ENCODE peak calls at places on chromosomes 12 and 14, in eight cellular contexts. One of them, this sample, is unnamed.

GRCh38 chr12:76946451-76946850 is 67.6 kb upstream of the CSRP2 start:
- DNase-seq in ovary: no peak
- DNase-seq in body of pancreas: no peak
- DNase-seq in fibroblast of lung: no peak
- DNase-seq in left ventricle myocardium inferior: no peak
- DNase-seq in CD8-positive, alpha-beta T cell: no peak
- DNase-seq in tibial nerve: no peak
- DNase-seq in HL-60: no peak
- DNase-seq in this sample: no peak

GRCh38 chr12:108884116-108885012 is 4.5 kb downstream of the DAO start:
- DNase-seq in ovary: no peak
- DNase-seq in body of pancreas: peak
- DNase-seq in fibroblast of lung: peak
- DNase-seq in left ventricle myocardium inferior: peak
- DNase-seq in CD8-positive, alpha-beta T cell: peak
- DNase-seq in tibial nerve: peak
- DNase-seq in HL-60: peak
- DNase-seq in this sample: peak

GRCh38 chr12:57520008-57520726 is at the start of gene DDIT3:
- DNase-seq in ovary: peak
- DNase-seq in body of pancreas: peak
- DNase-seq in fibroblast of lung: peak
- DNase-seq in left ventricle myocardium inferior: peak
- DNase-seq in CD8-positive, alpha-beta T cell: peak
- DNase-seq in tibial nerve: peak
- DNase-seq in HL-60: peak
- DNase-seq in this sample: peak

GRCh38 chr12:78209851-78210493 is 379.3 kb downstream of the NAV3 start:
- DNase-seq in ovary: no peak
- DNase-seq in body of pancreas: no peak
- DNase-seq in fibroblast of lung: peak
- DNase-seq in left ventricle myocardium inferior: peak
- DNase-seq in CD8-positive, alpha-beta T cell: no peak
- DNase-seq in tibial nerve: no peak
- DNase-seq in HL-60: no peak
- DNase-seq in this sample: no peak

GRCh38 chr14:54169254-54169924 is 212.8 kb upstream of the BMP4 start:
- DNase-seq in ovary: no peak
- DNase-seq in body of pancreas: no peak
- DNase-seq in fibroblast of lung: peak
- DNase-seq in left ventricle myocardium inferior: no peak
- DNase-seq in CD8-positive, alpha-beta T cell: no peak
- DNase-seq in tibial nerve: peak
- DNase-seq in HL-60: no peak
- DNase-seq in this sample: no peak

GRCh38 chr12:123076604-123077297 is 74.1 kb downstream of the PITPNM2 start:
- DNase-seq in ovary: no peak
- DNase-seq in body of pancreas: no peak
- DNase-seq in fibroblast of lung: no peak
- DNase-seq in left ventricle myocardium inferior: no peak
- DNase-seq in CD8-positive, alpha-beta T cell: peak
- DNase-seq in tibial nerve: no peak
- DNase-seq in HL-60: no peak
- DNase-seq in this sample: no peak

GRCh38 chr14:78022059-78022458 is 148.1 kb upstream of the NRXN3 start:
- DNase-seq in ovary: no peak
- DNase-seq in body of pancreas: peak
- DNase-seq in fibroblast of lung: peak
- DNase-seq in left ventricle myocardium inferior: peak
- DNase-seq in CD8-positive, alpha-beta T cell: no peak
- DNase-seq in tibial nerve: peak
- DNase-seq in HL-60: peak
- DNase-seq in this sample: peak

GRCh38 chr12:131736807-131737484 is 26.1 kb downstream of the SFSWAP start:
- DNase-seq in ovary: no peak
- DNase-seq in body of pancreas: no peak
- DNase-seq in fibroblast of lung: peak
- DNase-seq in left ventricle myocardium inferior: no peak
- DNase-seq in CD8-positive, alpha-beta T cell: no peak
- DNase-seq in tibial nerve: no peak
- DNase-seq in HL-60: no peak
- DNase-seq in this sample: no peak

GRCh38 chr12:93311827-93312226 is 65.9 kb upstream of the NUDT4 start:
- DNase-seq in ovary: no peak
- DNase-seq in body of pancreas: no peak
- DNase-seq in fibroblast of lung: no peak
- DNase-seq in left ventricle myocardium inferior: no peak
- DNase-seq in CD8-positive, alpha-beta T cell: no peak
- DNase-seq in tibial nerve: no peak
- DNase-seq in HL-60: no peak
- DNase-seq in this sample: no peak

GRCh38 chr12:132030367-132031038 is 80.8 kb downstream of the EP400 start:
- DNase-seq in ovary: peak
- DNase-seq in body of pancreas: no peak
- DNase-seq in fibroblast of lung: peak
- DNase-seq in left ventricle myocardium inferior: peak
- DNase-seq in CD8-positive, alpha-beta T cell: no peak
- DNase-seq in tibial nerve: no peak
- DNase-seq in HL-60: no peak
- DNase-seq in this sample: no peak

GRCh38 chr14:65169351-65169750 is 67.0 kb upstream of the MAX start:
- DNase-seq in ovary: no peak
- DNase-seq in body of pancreas: no peak
- DNase-seq in fibroblast of lung: peak
- DNase-seq in left ventricle myocardium inferior: no peak
- DNase-seq in CD8-positive, alpha-beta T cell: no peak
- DNase-seq in tibial nerve: no peak
- DNase-seq in HL-60: no peak
- DNase-seq in this sample: no peak

GRCh38 chr14:103103461-103104388 is 9.2 kb downstream of the EXOC3L4 start:
- DNase-seq in ovary: peak
- DNase-seq in body of pancreas: peak
- DNase-seq in fibroblast of lung: peak
- DNase-seq in left ventricle myocardium inferior: peak
- DNase-seq in CD8-positive, alpha-beta T cell: no peak
- DNase-seq in tibial nerve: no peak
- DNase-seq in HL-60: no peak
- DNase-seq in this sample: peak

DNA sequence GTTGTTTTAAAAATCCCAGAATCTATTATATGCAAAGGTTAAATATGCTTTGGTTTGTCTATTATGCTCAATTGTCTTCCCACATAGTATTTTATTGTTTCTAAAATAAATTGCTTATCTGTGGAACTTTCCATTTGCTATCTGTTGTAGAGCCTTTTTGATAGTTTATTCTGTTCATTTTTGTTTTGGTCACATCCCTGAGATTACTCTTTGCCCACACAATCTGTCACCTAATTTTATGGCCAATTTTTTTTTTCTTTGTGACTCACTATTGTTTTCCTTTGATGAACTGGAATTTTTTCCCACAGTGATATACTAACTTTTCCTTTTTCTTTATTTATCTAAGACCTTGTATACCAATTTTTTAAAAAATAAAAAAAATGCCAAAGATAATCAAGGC is 61.1 kb downstream of the RASSF9 start:
- DNase-seq in ovary: no peak
- DNase-seq in body of pancreas: no peak
- DNase-seq in fibroblast of lung: no peak
- DNase-seq in left ventricle myocardium inferior: no peak
- DNase-seq in CD8-positive, alpha-beta T cell: no peak
- DNase-seq in tibial nerve: no peak
- DNase-seq in HL-60: no peak
- DNase-seq in this sample: no peak
- TF ChIP-seq CTCF in ovary: no peak
- TF ChIP-seq CTCF in body of pancreas: no peak
- TF ChIP-seq CTCF in fibroblast of lung: no peak
- TF ChIP-seq CTCF in left ventricle myocardium inferior: no peak
- TF ChIP-seq CTCF in CD8-positive, alpha-beta T cell: no peak
- TF ChIP-seq CTCF in tibial nerve: no peak
- TF ChIP-seq CTCF in HL-60: no peak
- TF ChIP-seq CTCF in this sample: no peak

GRCh38 chr12:53953831-53954693 is 641 bp upstream of the HOXC12 start:
- DNase-seq in ovary: no peak
- DNase-seq in body of pancreas: no peak
- DNase-seq in fibroblast of lung: no peak
- DNase-seq in left ventricle myocardium inferior: no peak
- DNase-seq in CD8-positive, alpha-beta T cell: no peak
- DNase-seq in tibial nerve: no peak
- DNase-seq in HL-60: no peak
- DNase-seq in this sample: no peak

GRCh38 chr12:53954694-53955035 is at the start of gene HOXC12:
- DNase-seq in ovary: no peak
- DNase-seq in body of pancreas: no peak
- DNase-seq in fibroblast of lung: no peak
- DNase-seq in left ventricle myocardium inferior: no peak
- DNase-seq in CD8-positive, alpha-beta T cell: no peak
- DNase-seq in tibial nerve: no peak
- DNase-seq in HL-60: no peak
- DNase-seq in this sample: no peak

GRCh38 chr12:53955776-53956250 is 1.1 kb downstream of the HOXC12 start:
- DNase-seq in ovary: no peak
- DNase-seq in body of pancreas: no peak
- DNase-seq in fibroblast of lung: no peak
- DNase-seq in left ventricle myocardium inferior: no peak
- DNase-seq in CD8-positive, alpha-beta T cell: no peak
- DNase-seq in tibial nerve: no peak
- DNase-seq in HL-60: no peak
- DNase-seq in this sample: no peak

GRCh38 chr12:53956251-53956887 is 1.7 kb downstream of the HOXC12 start:
- DNase-seq in ovary: no peak
- DNase-seq in body of pancreas: no peak
- DNase-seq in fibroblast of lung: no peak
- DNase-seq in left ventricle myocardium inferior: no peak
- DNase-seq in CD8-positive, alpha-beta T cell: no peak
- DNase-seq in tibial nerve: no peak
- DNase-seq in HL-60: peak
- DNase-seq in this sample: no peak

GRCh38 chr12:53955036-53955775 is 503 bp downstream of the HOXC12 start:
- DNase-seq in ovary: no peak
- DNase-seq in body of pancreas: no peak
- DNase-seq in fibroblast of lung: no peak
- DNase-seq in left ventricle myocardium inferior: no peak
- DNase-seq in CD8-positive, alpha-beta T cell: no peak
- DNase-seq in tibial nerve: no peak
- DNase-seq in HL-60: no peak
- DNase-seq in this sample: no peak
- H3K4me3 ChIP-seq in ovary: no peak
- H3K4me3 ChIP-seq in body of pancreas: no peak
- H3K4me3 ChIP-seq in fibroblast of lung: no peak
- H3K4me3 ChIP-seq in left ventricle myocardium inferior: no peak
- H3K4me3 ChIP-seq in CD8-positive, alpha-beta T cell: no peak
- H3K4me3 ChIP-seq in tibial nerve: no peak
- H3K4me3 ChIP-seq in HL-60: no peak
- H3K4me3 ChIP-seq in this sample: no peak

GRCh38 chr12:31589896-31590729 is 823 bp downstream of the DENND5B start:
- DNase-seq in ovary: peak
- DNase-seq in body of pancreas: peak
- DNase-seq in fibroblast of lung: peak
- DNase-seq in left ventricle myocardium inferior: peak
- DNase-seq in CD8-positive, alpha-beta T cell: peak
- DNase-seq in tibial nerve: peak
- DNase-seq in HL-60: peak
- DNase-seq in this sample: peak
- TF ChIP-seq CTCF in ovary: no peak
- TF ChIP-seq CTCF in body of pancreas: no peak
- TF ChIP-seq CTCF in fibroblast of lung: no peak
- TF ChIP-seq CTCF in left ventricle myocardium inferior: peak
- TF ChIP-seq CTCF in CD8-positive, alpha-beta T cell: no peak
- TF ChIP-seq CTCF in tibial nerve: no peak
- TF ChIP-seq CTCF in HL-60: no peak
- TF ChIP-seq CTCF in this sample: no peak

GRCh38 chr14:105195051-105195450 is 13.9 kb upstream of the NUDT14 start:
- DNase-seq in ovary: no peak
- DNase-seq in body of pancreas: no peak
- DNase-seq in fibroblast of lung: no peak
- DNase-seq in left ventricle myocardium inferior: no peak
- DNase-seq in CD8-positive, alpha-beta T cell: no peak
- DNase-seq in tibial nerve: no peak
- DNase-seq in HL-60: no peak
- DNase-seq in this sample: no peak

GRCh38 chr14:105195533-105196227 is 14.6 kb upstream of the NUDT14 start:
- DNase-seq in ovary: no peak
- DNase-seq in body of pancreas: no peak
- DNase-seq in fibroblast of lung: no peak
- DNase-seq in left ventricle myocardium inferior: no peak
- DNase-seq in CD8-positive, alpha-beta T cell: peak
- DNase-seq in tibial nerve: no peak
- DNase-seq in HL-60: no peak
- DNase-seq in this sample: no peak

GRCh38 chr14:105197274-105197673 is 16.2 kb upstream of the NUDT14 start:
- DNase-seq in ovary: no peak
- DNase-seq in body of pancreas: no peak
- DNase-seq in fibroblast of lung: peak
- DNase-seq in left ventricle myocardium inferior: peak
- DNase-seq in CD8-positive, alpha-beta T cell: no peak
- DNase-seq in tibial nerve: peak
- DNase-seq in HL-60: no peak
- DNase-seq in this sample: no peak

GRCh38 chr14:105198588-105198987 is 17.5 kb upstream of the NUDT14 start:
- DNase-seq in ovary: no peak
- DNase-seq in body of pancreas: no peak
- DNase-seq in fibroblast of lung: no peak
- DNase-seq in left ventricle myocardium inferior: no peak
- DNase-seq in CD8-positive, alpha-beta T cell: no peak
- DNase-seq in tibial nerve: no peak
- DNase-seq in HL-60: no peak
- DNase-seq in this sample: no peak

DNA sequence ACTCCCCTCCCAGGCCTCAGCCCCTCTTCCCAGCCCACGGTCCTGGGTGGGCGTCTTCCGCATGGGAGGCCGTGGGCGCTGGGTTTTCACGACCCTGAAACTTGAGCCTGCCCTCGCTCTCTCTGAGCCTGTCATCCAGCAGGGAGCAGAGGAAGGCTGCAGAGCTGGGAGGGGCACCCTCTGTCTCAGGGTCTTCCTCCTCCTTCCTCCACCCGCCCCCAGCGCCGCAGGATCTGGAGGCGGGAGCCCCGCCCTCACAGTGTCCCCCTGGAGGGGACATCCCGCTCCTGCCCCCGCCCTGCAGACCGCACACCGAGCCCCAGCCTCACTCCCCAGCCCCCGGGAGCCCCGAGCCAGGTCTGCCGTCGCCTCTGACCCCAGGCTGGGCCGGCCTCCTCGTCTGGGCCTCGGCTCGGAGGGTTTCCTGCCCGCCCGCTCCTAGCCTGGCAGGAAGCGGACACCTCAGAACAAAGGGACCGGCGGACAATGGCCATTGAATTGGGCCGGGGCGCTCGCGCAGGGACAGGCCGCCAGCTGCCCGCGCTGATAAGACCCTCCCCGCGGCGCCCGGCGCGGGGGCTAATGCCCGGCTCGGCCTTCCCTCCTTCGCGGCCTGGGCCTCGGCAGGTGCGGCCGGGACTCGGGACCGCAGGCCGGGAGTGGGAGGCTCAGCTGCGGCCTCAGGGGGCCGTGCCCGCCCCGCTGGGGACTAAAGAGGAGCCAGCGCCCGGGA is 15.3 kb upstream of the NUDT14 start:
- DNase-seq in ovary: no peak
- DNase-seq in body of pancreas: no peak
- DNase-seq in fibroblast of lung: no peak
- DNase-seq in left ventricle myocardium inferior: peak
- DNase-seq in CD8-positive, alpha-beta T cell: no peak
- DNase-seq in tibial nerve: no peak
- DNase-seq in HL-60: no peak
- DNase-seq in this sample: no peak
- H3K4me3 ChIP-seq in ovary: no peak
- H3K4me3 ChIP-seq in body of pancreas: no peak
- H3K4me3 ChIP-seq in fibroblast of lung: no peak
- H3K4me3 ChIP-seq in left ventricle myocardium inferior: peak
- H3K4me3 ChIP-seq in CD8-positive, alpha-beta T cell: no peak
- H3K4me3 ChIP-seq in tibial nerve: no peak
- H3K4me3 ChIP-seq in HL-60: no peak
- H3K4me3 ChIP-seq in this sample: peak